ENCODE peak calls at places on chromosome 15, in seven cellular contexts. Q is fibroblast of mammary gland, I is T-cell, H is HT-29, N is kidney glomerular epithelial cell, S is fibroblast of lung, E is H54. W is an unnamed sample.

GRCh38 chr15:66838671-66839239 is 136.7 kb downstream of the SMAD6 start:
- DNase-seq in Q (peak), I (no peak), H (peak), N (no peak), S (peak), E (no peak), W (no peak)

GRCh38 chr15:60890361-60890991 is 338.6 kb downstream of the RORA start:
- DNase-seq in Q (no peak), I (no peak), H (no peak), N (no peak), S (no peak), E (no peak), W (no peak)

GRCh38 chr15:51864408-51865056 is 35.1 kb downstream of the TMOD3 start:
- DNase-seq in Q (peak), I (no peak), H (no peak), N (peak), S (no peak), E (no peak), W (peak)

GRCh38 chr15:65986416-65986815 is 117.1 kb downstream of the RAB11A start:
- DNase-seq in Q (no peak), I (no peak), H (no peak), N (peak), S (no peak), E (no peak), W (no peak)

GRCh38 chr15:72006382-72006781 is 111.6 kb downstream of the MYO9A start:
- DNase-seq in Q (no peak), I (no peak), H (no peak), N (no peak), S (no peak), E (no peak), W (no peak)

GRCh38 chr15:68231102-68231818 is 1.7 kb upstream of the CLN6 start:
- DNase-seq in Q (no peak), I (no peak), H (no peak), N (no peak), S (peak), E (no peak), W (no peak)

GRCh38 chr15:70147778-70148177 is 50.1 kb upstream of the TLE3 start:
- DNase-seq in Q (no peak), I (no peak), H (no peak), N (no peak), S (no peak), E (no peak), W (no peak)

GRCh38 chr15:88738796-88739195 is 64.4 kb upstream of the ACAN start:
- DNase-seq in Q (peak), I (no peak), H (no peak), N (no peak), S (no peak), E (no peak), W (no peak)

GRCh38 chr15:29668120-29668602 is 154.1 kb downstream of the TJP1 start:
- DNase-seq in Q (peak), I (no peak), H (peak), N (peak), S (peak), E (peak), W (peak)

GRCh38 chr15:81049835-81050234 is 49.1 kb downstream of the TLNRD1 start:
- DNase-seq in Q (no peak), I (no peak), H (no peak), N (no peak), S (no peak), E (no peak), W (no peak)

GRCh38 chr15:75696854-75697259 is 15.8 kb downstream of the CSPG4 start:
- DNase-seq in Q (no peak), I (no peak), H (no peak), N (no peak), S (no peak), E (no peak), W (no peak)

GRCh38 chr15:81007428-81008064 is 6.8 kb downstream of the TLNRD1 start:
- DNase-seq in Q (no peak), I (no peak), H (no peak), N (no peak), S (no peak), E (no peak), W (no peak)

GRCh38 chr15:38758001-38758400 is 193.4 kb upstream of the RASGRP1 start:
- DNase-seq in Q (peak), I (no peak), H (no peak), N (peak), S (peak), E (peak), W (no peak)

GRCh38 chr15:83559310-83559966 is 94.5 kb upstream of the ADAMTSL3 start:
- DNase-seq in Q (peak), I (peak), H (peak), N (peak), S (peak), E (peak), W (peak)

GRCh38 chr15:99105516-99106341 is 849 bp downstream of the SYNM start:
- DNase-seq in Q (peak), I (peak), H (no peak), N (peak), S (peak), E (no peak), W (no peak)

GRCh38 chr15:74179101-74179841 is 5.8 kb downstream of the ISLR start:
- DNase-seq in Q (peak), I (no peak), H (no peak), N (peak), S (peak), E (peak), W (no peak)

GRCh38 chr15:100877551-100877950 is 2.1 kb upstream of the ALDH1A3 start:
- DNase-seq in Q (no peak), I (no peak), H (no peak), N (no peak), S (no peak), E (no peak), W (peak)

GRCh38 chr15:100353469-100353868 is 11.7 kb upstream of the ADAMTS17 start:
- DNase-seq in Q (no peak), I (no peak), H (no peak), N (no peak), S (no peak), E (no peak), W (no peak)

GRCh38 chr15:63050737-63051700 is 8.5 kb downstream of the TPM1 start:
- DNase-seq in Q (peak), I (no peak), H (peak), N (peak), S (peak), E (no peak), W (no peak)

GRCh38 chr15:64703632-64703959 is 71.8 kb downstream of the RBPMS2 start:
- DNase-seq in Q (peak), I (no peak), H (no peak), N (no peak), S (no peak), E (no peak), W (no peak)

GRCh38 chr15:60297047-60297446 is 100.7 kb downstream of the ANXA2 start:
- DNase-seq in Q (no peak), I (no peak), H (no peak), N (no peak), S (no peak), E (no peak), W (peak)

GRCh38 chr15:66232267-66232625 is 21.3 kb downstream of the MEGF11 start:
- DNase-seq in Q (no peak), I (no peak), H (no peak), N (no peak), S (no peak), E (no peak), W (no peak)

GRCh38 chr15:70165811-70166284 is 68.1 kb upstream of the TLE3 start:
- DNase-seq in Q (no peak), I (no peak), H (no peak), N (no peak), S (peak), E (no peak), W (no peak)

GRCh38 chr15:92914103-92914499 is 14.0 kb downstream of the CHD2 start:
- DNase-seq in Q (no peak), I (no peak), H (peak), N (no peak), S (no peak), E (no peak), W (no peak)

GRCh38 chr15:78353093-78353492 is 12.9 kb downstream of the CRABP1 start:
- DNase-seq in Q (peak), I (no peak), H (peak), N (no peak), S (peak), E (peak), W (no peak)

GRCh38 chr15:33242669-33243191 is 48.2 kb upstream of the FMN1 start:
- DNase-seq in Q (peak), I (no peak), H (peak), N (peak), S (peak), E (no peak), W (no peak)

W was measured in keratinocyte.